ENCODE peak calls at places on chromosomes 1 and 21, in six cellular contexts. One of them, this sample, is unnamed.

GRCh38 chr1:20540281-20540680 is 12.1 kb upstream of the FAM43B start:
- ATAC-seq in GM12878: no peak
- ATAC-seq in HCT116: no peak
- ATAC-seq in upper lobe of left lung: no peak
- ATAC-seq in HepG2: no peak
- ATAC-seq in K562: no peak
- ATAC-seq in this sample: no peak

GRCh38 chr1:64922336-64922735 is 44.0 kb downstream of the JAK1 start:
- ATAC-seq in GM12878: no peak
- ATAC-seq in HCT116: no peak
- ATAC-seq in upper lobe of left lung: no peak
- ATAC-seq in HepG2: no peak
- ATAC-seq in K562: no peak
- ATAC-seq in this sample: no peak

GRCh38 chr1:41689596-41689995 is 205.1 kb upstream of the EDN2 start:
- ATAC-seq in GM12878: no peak
- ATAC-seq in HCT116: peak; percentile 44
- ATAC-seq in upper lobe of left lung: no peak
- ATAC-seq in HepG2: no peak
- ATAC-seq in K562: no peak
- ATAC-seq in this sample: no peak

GRCh38 chr1:187096689-187097088 is 267.9 kb downstream of the PLA2G4A start:
- ATAC-seq in GM12878: no peak
- ATAC-seq in HCT116: no peak
- ATAC-seq in upper lobe of left lung: no peak
- ATAC-seq in HepG2: no peak
- ATAC-seq in K562: no peak
- ATAC-seq in this sample: no peak

GRCh38 chr1:172298146-172298545 is 122.3 kb upstream of the C1orf105 start:
- ATAC-seq in GM12878: peak; percentile 66
- ATAC-seq in HCT116: no peak
- ATAC-seq in upper lobe of left lung: no peak
- ATAC-seq in HepG2: no peak
- ATAC-seq in K562: no peak
- ATAC-seq in this sample: no peak

GRCh38 chr1:200771625-200772555 is 33.2 kb downstream of the CAMSAP2 start:
- ATAC-seq in GM12878: no peak
- ATAC-seq in HCT116: peak; percentile 72
- ATAC-seq in upper lobe of left lung: no peak
- ATAC-seq in HepG2: no peak
- ATAC-seq in K562: no peak
- ATAC-seq in this sample: no peak

GRCh38 chr21:29299906-29300546 is 1.3 kb downstream of the BACH1 start:
- ATAC-seq in GM12878: peak; percentile 63
- ATAC-seq in HCT116: peak; percentile 1
- ATAC-seq in upper lobe of left lung: peak; percentile 64
- ATAC-seq in HepG2: peak; percentile 57
- ATAC-seq in K562: peak; percentile 53
- ATAC-seq in this sample: peak; percentile 4

GRCh38 chr1:100582943-100583342 is 45.0 kb downstream of the GPR88 start:
- ATAC-seq in GM12878: no peak
- ATAC-seq in HCT116: no peak
- ATAC-seq in upper lobe of left lung: no peak
- ATAC-seq in HepG2: peak; percentile 42
- ATAC-seq in K562: no peak
- ATAC-seq in this sample: no peak

GRCh38 chr1:40057310-40058030 is 16.9 kb downstream of the CAP1 start:
- ATAC-seq in GM12878: no peak
- ATAC-seq in HCT116: no peak
- ATAC-seq in upper lobe of left lung: no peak
- ATAC-seq in HepG2: peak; percentile 53
- ATAC-seq in K562: peak; percentile 76
- ATAC-seq in this sample: no peak

GRCh38 chr1:39489567-39490239 is 1.7 kb upstream of the BMP8A start:
- ATAC-seq in GM12878: no peak
- ATAC-seq in HCT116: no peak
- ATAC-seq in upper lobe of left lung: no peak
- ATAC-seq in HepG2: peak; percentile 17
- ATAC-seq in K562: no peak
- ATAC-seq in this sample: no peak

GRCh38 chr21:36854391-36854790 is 112.1 kb downstream of the HLCS start:
- ATAC-seq in GM12878: peak; percentile 83
- ATAC-seq in HCT116: peak; percentile 93
- ATAC-seq in upper lobe of left lung: no peak
- ATAC-seq in HepG2: peak; percentile 73
- ATAC-seq in K562: peak; percentile 94
- ATAC-seq in this sample: no peak

GRCh38 chr1:182003025-182003725 is 58.3 kb downstream of the ZNF648 start:
- ATAC-seq in GM12878: no peak
- ATAC-seq in HCT116: no peak
- ATAC-seq in upper lobe of left lung: no peak
- ATAC-seq in HepG2: no peak
- ATAC-seq in K562: no peak
- ATAC-seq in this sample: no peak

GRCh38 chr1:227396539-227397355 is 78.5 kb upstream of the CDC42BPA start:
- ATAC-seq in GM12878: no peak
- ATAC-seq in HCT116: peak; percentile 86
- ATAC-seq in upper lobe of left lung: no peak
- ATAC-seq in HepG2: no peak
- ATAC-seq in K562: peak; percentile 93
- ATAC-seq in this sample: no peak

GRCh38 chr1:31231802-31232201 is 7.9 kb downstream of the NKAIN1 start:
- ATAC-seq in GM12878: no peak
- ATAC-seq in HCT116: no peak
- ATAC-seq in upper lobe of left lung: no peak
- ATAC-seq in HepG2: no peak
- ATAC-seq in K562: no peak
- ATAC-seq in this sample: no peak

GRCh38 chr1:31227891-31228290 is 11.8 kb downstream of the NKAIN1 start:
- ATAC-seq in GM12878: no peak
- ATAC-seq in HCT116: no peak
- ATAC-seq in upper lobe of left lung: no peak
- ATAC-seq in HepG2: no peak
- ATAC-seq in K562: peak; percentile 19
- ATAC-seq in this sample: no peak

GRCh38 chr1:31230378-31230777 is 9.3 kb downstream of the NKAIN1 start:
- ATAC-seq in GM12878: no peak
- ATAC-seq in HCT116: no peak
- ATAC-seq in upper lobe of left lung: no peak
- ATAC-seq in HepG2: no peak
- ATAC-seq in K562: peak; percentile 27
- ATAC-seq in this sample: no peak

GRCh38 chr1:31232689-31233088 is 7.0 kb downstream of the NKAIN1 start:
- ATAC-seq in GM12878: no peak
- ATAC-seq in HCT116: no peak
- ATAC-seq in upper lobe of left lung: no peak
- ATAC-seq in HepG2: no peak
- ATAC-seq in K562: no peak
- ATAC-seq in this sample: no peak

GRCh38 chr1:31228986-31229385 is 10.7 kb downstream of the NKAIN1 start:
- ATAC-seq in GM12878: no peak
- ATAC-seq in HCT116: no peak
- ATAC-seq in upper lobe of left lung: no peak
- ATAC-seq in HepG2: no peak
- ATAC-seq in K562: no peak
- ATAC-seq in this sample: no peak
- TF ChIP-seq POLR2AphosphoS5 in GM12878: no peak
- TF ChIP-seq POLR2AphosphoS5 in HCT116: no peak
- TF ChIP-seq POLR2AphosphoS5 in upper lobe of left lung: no peak
- TF ChIP-seq POLR2AphosphoS5 in HepG2: no peak
- TF ChIP-seq POLR2AphosphoS5 in K562: no peak
- TF ChIP-seq POLR2AphosphoS5 in this sample: no peak

GRCh38 chr1:1115830-1116700 is at the start of gene C1orf159:
- ATAC-seq in GM12878: peak; percentile 98
- ATAC-seq in HCT116: peak; percentile 96
- ATAC-seq in upper lobe of left lung: peak; percentile 99
- ATAC-seq in HepG2: peak; percentile 94
- ATAC-seq in K562: peak; percentile 98
- ATAC-seq in this sample: peak; percentile 100
- TF ChIP-seq POLR2A in GM12878: peak; percentile 62
- TF ChIP-seq POLR2A in HCT116: no peak
- TF ChIP-seq POLR2A in upper lobe of left lung: no peak
- TF ChIP-seq POLR2A in HepG2: no peak
- TF ChIP-seq POLR2A in K562: peak; percentile 68
- TF ChIP-seq POLR2A in this sample: no peak

DNA sequence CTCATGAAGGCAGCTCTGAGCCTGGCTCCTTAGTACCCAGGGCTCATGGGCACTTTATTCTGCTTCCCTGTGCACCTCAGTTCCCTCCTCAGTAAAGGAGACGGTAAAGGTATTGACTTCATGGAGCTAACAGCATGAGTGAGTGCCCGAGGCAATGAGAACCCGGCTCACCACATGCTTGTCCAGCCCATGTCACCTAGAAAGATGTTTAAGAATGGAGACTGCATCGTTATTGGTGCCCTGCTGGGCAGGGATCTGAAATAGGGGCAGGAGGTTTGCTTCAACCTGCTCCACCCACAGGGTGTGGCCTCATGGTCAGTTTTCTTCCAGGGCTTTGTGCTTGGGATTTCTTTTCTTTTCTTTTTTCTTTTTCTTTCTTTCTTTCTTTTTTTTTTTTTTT is 7.0 kb upstream of the KCNE1 start:
- ATAC-seq in GM12878: no peak
- ATAC-seq in HCT116: no peak
- ATAC-seq in upper lobe of left lung: no peak
- ATAC-seq in HepG2: no peak
- ATAC-seq in K562: no peak
- ATAC-seq in this sample: no peak
- H3K4me1 ChIP-seq in GM12878: peaks cover 7% of the 10 kb centered on the region
- H3K4me1 ChIP-seq in HCT116: no peaks in the 10 kb centered on the region
- H3K4me1 ChIP-seq in upper lobe of left lung: peaks cover 43% of the 10 kb centered on the region
- H3K4me1 ChIP-seq in HepG2: peaks cover 38% of the 10 kb centered on the region
- H3K4me1 ChIP-seq in K562: peaks cover 5% of the 10 kb centered on the region
- H3K4me1 ChIP-seq in this sample: peaks cover 48% of the 10 kb centered on the region

GRCh38 chr1:6701437-6702153 is at the start of gene DNAJC11:
- ATAC-seq in GM12878: peak; percentile 97
- ATAC-seq in HCT116: peak; percentile 93
- ATAC-seq in upper lobe of left lung: peak; percentile 100
- ATAC-seq in HepG2: peak; percentile 91
- ATAC-seq in K562: peak; percentile 95
- ATAC-seq in this sample: peak; percentile 98
- TF ChIP-seq POLR2AphosphoS5 in GM12878: peak; percentile 75
- TF ChIP-seq POLR2AphosphoS5 in HCT116: peak; percentile 70
- TF ChIP-seq POLR2AphosphoS5 in upper lobe of left lung: peak; percentile 92
- TF ChIP-seq POLR2AphosphoS5 in HepG2: peak; percentile 74
- TF ChIP-seq POLR2AphosphoS5 in K562: peak; percentile 89
- TF ChIP-seq POLR2AphosphoS5 in this sample: no peak

GRCh38 chr21:33491373-33492102 is at the start of gene DNAJC28:
- ATAC-seq in GM12878: peak; percentile 99
- ATAC-seq in HCT116: peak; percentile 97
- ATAC-seq in upper lobe of left lung: peak; percentile 99
- ATAC-seq in HepG2: peak; percentile 96
- ATAC-seq in K562: peak; percentile 97
- ATAC-seq in this sample: peak; percentile 98
- TF ChIP-seq POLR2A in GM12878: peak; percentile 65
- TF ChIP-seq POLR2A in HCT116: peak; percentile 28
- TF ChIP-seq POLR2A in upper lobe of left lung: no peak
- TF ChIP-seq POLR2A in HepG2: peak; percentile 35
- TF ChIP-seq POLR2A in K562: peak; percentile 85
- TF ChIP-seq POLR2A in this sample: peak; percentile 34

DNA sequence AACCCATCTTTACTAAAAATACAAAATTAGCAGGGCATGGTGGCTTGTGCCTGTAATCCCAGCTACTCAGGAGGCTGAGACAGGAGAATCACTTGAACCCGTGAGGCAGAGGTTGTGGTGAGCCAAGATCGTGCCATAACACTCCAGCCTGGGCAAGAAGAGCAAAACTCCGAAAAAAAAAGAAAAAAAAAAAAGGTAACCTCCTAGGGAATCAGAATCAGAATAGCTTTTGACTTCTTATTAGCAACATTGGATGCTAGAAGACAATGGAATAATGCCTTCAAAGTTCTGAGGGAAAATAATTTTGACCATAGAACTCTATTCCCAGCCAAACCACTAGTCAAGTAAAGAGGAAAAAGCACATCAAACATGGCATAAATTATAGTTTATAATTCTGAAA is 60.9 kb downstream of the LMO4 start:
- ATAC-seq in GM12878: no peak
- ATAC-seq in HCT116: no peak
- ATAC-seq in upper lobe of left lung: no peak
- ATAC-seq in HepG2: no peak
- ATAC-seq in K562: no peak
- ATAC-seq in this sample: no peak
- H3K4me1 ChIP-seq in GM12878: peaks cover 15% of the 10 kb centered on the region
- H3K4me1 ChIP-seq in HCT116: peaks cover 8% of the 10 kb centered on the region
- H3K4me1 ChIP-seq in upper lobe of left lung: no peaks in the 10 kb centered on the region
- H3K4me1 ChIP-seq in HepG2: no peaks in the 10 kb centered on the region
- H3K4me1 ChIP-seq in K562: no peaks in the 10 kb centered on the region
- H3K4me1 ChIP-seq in this sample: no peaks in the 10 kb centered on the region

GRCh38 chr1:245177071-245177900 is 22.5 kb downstream of the KIF26B start:
- ATAC-seq in GM12878: no peak
- ATAC-seq in HCT116: peak; percentile 89
- ATAC-seq in upper lobe of left lung: no peak
- ATAC-seq in HepG2: peak; percentile 35
- ATAC-seq in K562: peak; percentile 28
- ATAC-seq in this sample: no peak

GRCh38 chr1:245172829-245173228 is 18.0 kb downstream of the KIF26B start:
- ATAC-seq in GM12878: no peak
- ATAC-seq in HCT116: no peak
- ATAC-seq in upper lobe of left lung: no peak
- ATAC-seq in HepG2: no peak
- ATAC-seq in K562: no peak
- ATAC-seq in this sample: no peak

GRCh38 chr1:245172026-245172425 is 17.2 kb downstream of the KIF26B start:
- ATAC-seq in GM12878: no peak
- ATAC-seq in HCT116: no peak
- ATAC-seq in upper lobe of left lung: no peak
- ATAC-seq in HepG2: no peak
- ATAC-seq in K562: no peak
- ATAC-seq in this sample: no peak

GRCh38 chr1:245169391-245169790 is 14.6 kb downstream of the KIF26B start:
- ATAC-seq in GM12878: no peak
- ATAC-seq in HCT116: no peak
- ATAC-seq in upper lobe of left lung: no peak
- ATAC-seq in HepG2: no peak
- ATAC-seq in K562: no peak
- ATAC-seq in this sample: no peak

GRCh38 chr1:245173446-245174178 is 18.8 kb downstream of the KIF26B start:
- ATAC-seq in GM12878: no peak
- ATAC-seq in HCT116: no peak
- ATAC-seq in upper lobe of left lung: no peak
- ATAC-seq in HepG2: no peak
- ATAC-seq in K562: peak; percentile 31
- ATAC-seq in this sample: no peak
- TF ChIP-seq POLR2AphosphoS5 in GM12878: no peak
- TF ChIP-seq POLR2AphosphoS5 in HCT116: no peak
- TF ChIP-seq POLR2AphosphoS5 in upper lobe of left lung: no peak
- TF ChIP-seq POLR2AphosphoS5 in HepG2: no peak
- TF ChIP-seq POLR2AphosphoS5 in K562: no peak
- TF ChIP-seq POLR2AphosphoS5 in this sample: no peak